ENCODE peak calls at places on chromosomes 6 and 20, in five cellular contexts. One of them, this sample, is unnamed.

GRCh38 chr6:26142026-26142425 is 54.8 kb downstream of the HFE start:
- DNase-seq in erythroblast: no peak
- DNase-seq in NCI-H748 treated with DMSO at 0.1 percent for 48 hours: no peak
- DNase-seq in glutamatergic neuron: no peak
- DNase-seq in GM23248: no peak
- DNase-seq in this sample: no peak

GRCh38 chr20:1718604-1719384 is 61.2 kb upstream of the SIRPG start:
- DNase-seq in erythroblast: no peak
- DNase-seq in NCI-H748 treated with DMSO at 0.1 percent for 48 hours: no peak
- DNase-seq in glutamatergic neuron: no peak
- DNase-seq in GM23248: peak
- DNase-seq in this sample: no peak

GRCh38 chr6:30541515-30542403 is 14.5 kb downstream of the GNL1 start:
- DNase-seq in erythroblast: peak
- DNase-seq in NCI-H748 treated with DMSO at 0.1 percent for 48 hours: peak
- DNase-seq in glutamatergic neuron: peak
- DNase-seq in GM23248: peak
- DNase-seq in this sample: peak

GRCh38 chr6:44169154-44169553 is 10.5 kb downstream of the CAPN11 start:
- DNase-seq in erythroblast: no peak
- DNase-seq in NCI-H748 treated with DMSO at 0.1 percent for 48 hours: no peak
- DNase-seq in glutamatergic neuron: no peak
- DNase-seq in GM23248: peak
- DNase-seq in this sample: no peak

GRCh38 chr20:59159091-59159821 is 4.4 kb upstream of the ZNF831 start:
- DNase-seq in erythroblast: no peak
- DNase-seq in NCI-H748 treated with DMSO at 0.1 percent for 48 hours: no peak
- DNase-seq in glutamatergic neuron: no peak
- DNase-seq in GM23248: no peak
- DNase-seq in this sample: peak

GRCh38 chr6:33018418-33018817 is 9.0 kb upstream of the HLA-DOA start:
- DNase-seq in erythroblast: no peak
- DNase-seq in NCI-H748 treated with DMSO at 0.1 percent for 48 hours: no peak
- DNase-seq in glutamatergic neuron: no peak
- DNase-seq in GM23248: no peak
- DNase-seq in this sample: no peak

GRCh38 chr20:18839507-18840247 is 26.1 kb downstream of the SCP2D1 start:
- DNase-seq in erythroblast: no peak
- DNase-seq in NCI-H748 treated with DMSO at 0.1 percent for 48 hours: no peak
- DNase-seq in glutamatergic neuron: no peak
- DNase-seq in GM23248: no peak
- DNase-seq in this sample: no peak

GRCh38 chr6:156710479-156710878 is 66.7 kb upstream of the ARID1B start:
- DNase-seq in erythroblast: no peak
- DNase-seq in NCI-H748 treated with DMSO at 0.1 percent for 48 hours: no peak
- DNase-seq in glutamatergic neuron: no peak
- DNase-seq in GM23248: no peak
- DNase-seq in this sample: no peak

GRCh38 chr20:37781626-37782025 is 87.8 kb downstream of the CTNNBL1 start:
- DNase-seq in erythroblast: no peak
- DNase-seq in NCI-H748 treated with DMSO at 0.1 percent for 48 hours: no peak
- DNase-seq in glutamatergic neuron: no peak
- DNase-seq in GM23248: peak
- DNase-seq in this sample: no peak

GRCh38 chr20:4369798-4370124 is 351.9 kb upstream of the PRND start:
- DNase-seq in erythroblast: no peak
- DNase-seq in NCI-H748 treated with DMSO at 0.1 percent for 48 hours: no peak
- DNase-seq in glutamatergic neuron: no peak
- DNase-seq in GM23248: no peak
- DNase-seq in this sample: peak

GRCh38 chr6:169618526-169619490 is 83.0 kb downstream of the WDR27 start:
- DNase-seq in erythroblast: no peak
- DNase-seq in NCI-H748 treated with DMSO at 0.1 percent for 48 hours: no peak
- DNase-seq in glutamatergic neuron: no peak
- DNase-seq in GM23248: peak
- DNase-seq in this sample: no peak

This sample was measured in stimulated activated naive B cell treated with anti-CD40 and anti-IgM and Interleukin-4, amounts not matched to agents 10 μg/mL and 1 μg/mL and 100 μg/mL, for 72 hours.